ENCODE peak calls at places on chromosomes 12 and 14, in five cellular contexts. One of them, this sample, is unnamed.
A peak's percentile ranks its signal among the peaks of the same experiment; 100 is the strongest.

GRCh38 chr12:29225834-29226233 is 76.8 kb downstream of the FAR2 start:
- DNase-seq in lower leg skin: no peak
- DNase-seq in Peyer's patch: no peak
- DNase-seq in HCT116: no peak
- DNase-seq in HepG2: no peak
- DNase-seq in this sample: no peak

GRCh38 chr12:119459481-119459880 is 125.0 kb downstream of the CCDC60 start:
- DNase-seq in lower leg skin: no peak
- DNase-seq in Peyer's patch: no peak
- DNase-seq in HCT116: no peak
- DNase-seq in HepG2: no peak
- DNase-seq in this sample: no peak

GRCh38 chr14:90382491-90383125 is 14.2 kb upstream of the CALM1 start:
- DNase-seq in lower leg skin: peak; percentile 94
- DNase-seq in Peyer's patch: peak; percentile 83
- DNase-seq in HCT116: peak; percentile 42
- DNase-seq in HepG2: peak; percentile 52
- DNase-seq in this sample: peak; percentile 78

GRCh38 chr12:23684121-23684520 is 265.3 kb downstream of the SOX5 start:
- DNase-seq in lower leg skin: no peak
- DNase-seq in Peyer's patch: no peak
- DNase-seq in HCT116: no peak
- DNase-seq in HepG2: no peak
- DNase-seq in this sample: no peak

GRCh38 chr12:34396006-34396860 is 373.9 kb downstream of the ALG10 start:
- DNase-seq in lower leg skin: peak; percentile 72
- DNase-seq in Peyer's patch: peak; percentile 22
- DNase-seq in HCT116: no peak
- DNase-seq in HepG2: no peak
- DNase-seq in this sample: no peak

GRCh38 chr12:116528067-116528466 is 31.1 kb upstream of the MAP1LC3B2 start:
- DNase-seq in lower leg skin: peak; percentile 46
- DNase-seq in Peyer's patch: no peak
- DNase-seq in HCT116: peak; percentile 98
- DNase-seq in HepG2: no peak
- DNase-seq in this sample: no peak

GRCh38 chr14:102957222-102957621 is 34.8 kb downstream of the AMN start:
- DNase-seq in lower leg skin: no peak
- DNase-seq in Peyer's patch: no peak
- DNase-seq in HCT116: no peak
- DNase-seq in HepG2: no peak
- DNase-seq in this sample: no peak

GRCh38 chr12:51822956-51823355 is 25.6 kb downstream of the FIGNL2 start:
- DNase-seq in lower leg skin: no peak
- DNase-seq in Peyer's patch: no peak
- DNase-seq in HCT116: no peak
- DNase-seq in HepG2: no peak
- DNase-seq in this sample: no peak

GRCh38 chr14:64113279-64113678 is 180.9 kb downstream of the ESR2 start:
- DNase-seq in lower leg skin: no peak
- DNase-seq in Peyer's patch: peak; percentile 78
- DNase-seq in HCT116: no peak
- DNase-seq in HepG2: no peak
- DNase-seq in this sample: no peak

GRCh38 chr12:16389594-16389993 is 42.1 kb downstream of the MGST1 start:
- DNase-seq in lower leg skin: no peak
- DNase-seq in Peyer's patch: no peak
- DNase-seq in HCT116: no peak
- DNase-seq in HepG2: no peak
- DNase-seq in this sample: no peak

GRCh38 chr12:131941116-131941986 is 8.4 kb upstream of the EP400 start:
- DNase-seq in lower leg skin: peak; percentile 80
- DNase-seq in Peyer's patch: peak; percentile 36
- DNase-seq in HCT116: no peak
- DNase-seq in HepG2: no peak
- DNase-seq in this sample: no peak
- TF ChIP-seq POLR2A in lower leg skin: no peak
- TF ChIP-seq POLR2A in Peyer's patch: no peak
- TF ChIP-seq POLR2A in HCT116: no peak
- TF ChIP-seq POLR2A in HepG2: no peak
- TF ChIP-seq POLR2A in this sample: no peak

GRCh38 chr14:23154876-23155587 is 28.4 kb downstream of the SLC7A8 start:
- DNase-seq in lower leg skin: peak; percentile 95
- DNase-seq in Peyer's patch: peak; percentile 72
- DNase-seq in HCT116: no peak
- DNase-seq in HepG2: no peak
- DNase-seq in this sample: no peak
- TF ChIP-seq POLR2A in lower leg skin: no peak
- TF ChIP-seq POLR2A in Peyer's patch: no peak
- TF ChIP-seq POLR2A in HCT116: no peak
- TF ChIP-seq POLR2A in HepG2: no peak
- TF ChIP-seq POLR2A in this sample: no peak

GRCh38 chr14:54440870-54441868 is at the start of gene CNIH1:
- DNase-seq in lower leg skin: peak; percentile 98
- DNase-seq in Peyer's patch: peak; percentile 96
- DNase-seq in HCT116: peak; percentile 73
- DNase-seq in HepG2: peak; percentile 84
- DNase-seq in this sample: peak; percentile 93
- TF ChIP-seq POLR2A in lower leg skin: no peak
- TF ChIP-seq POLR2A in Peyer's patch: peak; percentile 43
- TF ChIP-seq POLR2A in HCT116: peak; percentile 77
- TF ChIP-seq POLR2A in HepG2: peak; percentile 86
- TF ChIP-seq POLR2A in this sample: peak; percentile 82

GRCh38 chr12:47852096-47852571 is 32.4 kb upstream of the HDAC7 start:
- DNase-seq in lower leg skin: no peak
- DNase-seq in Peyer's patch: no peak
- DNase-seq in HCT116: no peak
- DNase-seq in HepG2: peak; percentile 72
- DNase-seq in this sample: no peak
- TF ChIP-seq POLR2A in lower leg skin: no peak
- TF ChIP-seq POLR2A in Peyer's patch: no peak
- TF ChIP-seq POLR2A in HCT116: no peak
- TF ChIP-seq POLR2A in HepG2: peak; percentile 31
- TF ChIP-seq POLR2A in this sample: no peak

DNA sequence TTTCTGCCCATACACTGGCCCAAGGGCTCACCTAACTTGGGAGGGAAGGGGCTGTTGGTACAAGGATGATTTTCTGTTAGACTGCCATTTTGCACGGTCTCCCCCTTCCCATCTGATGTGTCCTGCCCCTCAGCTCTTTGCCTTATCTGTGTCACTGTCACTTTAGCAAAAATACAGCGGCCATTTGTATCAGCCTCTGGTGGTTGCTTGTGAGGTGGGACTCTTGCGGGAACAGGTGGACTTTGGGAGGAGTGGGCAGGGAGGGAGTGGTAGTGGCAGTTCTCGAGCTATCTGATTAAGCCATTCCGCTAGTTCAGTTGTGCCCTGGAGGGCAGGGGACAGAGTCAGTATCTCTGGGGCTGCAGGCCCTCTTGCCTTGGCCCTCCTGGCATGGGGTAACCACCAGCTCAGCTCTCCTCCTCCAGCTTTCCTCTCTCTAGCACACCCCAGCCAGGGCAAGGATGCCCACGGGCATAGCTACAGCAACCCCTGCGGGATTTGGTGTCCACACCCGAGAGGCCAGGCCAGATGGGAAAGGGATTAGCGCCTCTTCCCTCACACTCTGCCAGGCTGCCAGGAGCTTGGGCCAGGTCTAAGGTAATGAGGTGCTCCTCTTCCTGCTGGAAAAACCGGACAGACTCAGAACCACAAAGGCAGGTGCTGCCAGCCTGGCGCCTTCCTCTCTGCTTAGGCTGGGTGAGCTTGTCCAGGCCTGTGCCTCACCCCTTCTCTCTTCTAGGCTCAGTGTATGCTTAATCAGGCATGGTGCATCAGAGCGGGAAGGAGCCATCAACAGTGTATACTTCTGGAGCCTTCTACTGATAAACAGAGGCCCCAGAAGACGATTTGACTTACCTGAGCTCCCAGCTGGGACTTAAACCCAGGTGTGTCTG is 8.7 kb downstream of the SLC48A1 start:
- DNase-seq in lower leg skin: no peak
- DNase-seq in Peyer's patch: no peak
- DNase-seq in HCT116: no peak
- DNase-seq in HepG2: no peak
- DNase-seq in this sample: no peak
- TF ChIP-seq POLR2A in lower leg skin: no peak
- TF ChIP-seq POLR2A in Peyer's patch: no peak
- TF ChIP-seq POLR2A in HCT116: no peak
- TF ChIP-seq POLR2A in HepG2: no peak
- TF ChIP-seq POLR2A in this sample: no peak

DNA sequence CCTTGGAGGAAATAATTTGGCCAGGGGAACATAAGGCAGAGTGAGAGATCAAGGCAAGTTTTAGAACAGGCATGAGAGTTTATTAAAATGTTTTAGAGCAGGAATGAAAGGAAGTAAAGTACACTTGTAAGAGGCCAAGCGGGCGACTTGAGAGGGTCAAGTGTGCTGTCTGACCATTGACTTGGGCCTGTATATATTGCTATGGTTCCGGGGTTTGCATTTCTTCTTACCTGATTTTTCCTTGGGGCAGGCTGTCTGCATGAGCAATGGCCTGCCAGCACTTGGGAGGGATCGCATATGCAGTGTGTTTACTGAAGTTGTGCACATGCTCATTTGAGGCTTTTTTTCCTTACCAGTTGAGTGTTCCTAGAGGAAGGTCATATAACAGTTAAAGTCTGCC is 214.8 kb downstream of the FUT8 start:
- DNase-seq in lower leg skin: no peak
- DNase-seq in Peyer's patch: no peak
- DNase-seq in HCT116: no peak
- DNase-seq in HepG2: no peak
- DNase-seq in this sample: no peak
- TF ChIP-seq POLR2A in lower leg skin: no peak
- TF ChIP-seq POLR2A in Peyer's patch: no peak
- TF ChIP-seq POLR2A in HCT116: no peak
- TF ChIP-seq POLR2A in HepG2: no peak
- TF ChIP-seq POLR2A in this sample: no peak

GRCh38 chr12:6771091-6771495 is 1.2 kb upstream of the LAG3 start:
- DNase-seq in lower leg skin: no peak
- DNase-seq in Peyer's patch: no peak
- DNase-seq in HCT116: no peak
- DNase-seq in HepG2: no peak
- DNase-seq in this sample: no peak

GRCh38 chr12:6772729-6773661 is 675 bp downstream of the LAG3 start:
- DNase-seq in lower leg skin: no peak
- DNase-seq in Peyer's patch: no peak
- DNase-seq in HCT116: no peak
- DNase-seq in HepG2: no peak
- DNase-seq in this sample: no peak

GRCh38 chr12:6772331-6772695 is at the start of gene LAG3:
- DNase-seq in lower leg skin: no peak
- DNase-seq in Peyer's patch: no peak
- DNase-seq in HCT116: no peak
- DNase-seq in HepG2: no peak
- DNase-seq in this sample: no peak

GRCh38 chr12:6770600-6770999 is 1.7 kb upstream of the LAG3 start:
- DNase-seq in lower leg skin: no peak
- DNase-seq in Peyer's patch: no peak
- DNase-seq in HCT116: no peak
- DNase-seq in HepG2: no peak
- DNase-seq in this sample: no peak

DNA sequence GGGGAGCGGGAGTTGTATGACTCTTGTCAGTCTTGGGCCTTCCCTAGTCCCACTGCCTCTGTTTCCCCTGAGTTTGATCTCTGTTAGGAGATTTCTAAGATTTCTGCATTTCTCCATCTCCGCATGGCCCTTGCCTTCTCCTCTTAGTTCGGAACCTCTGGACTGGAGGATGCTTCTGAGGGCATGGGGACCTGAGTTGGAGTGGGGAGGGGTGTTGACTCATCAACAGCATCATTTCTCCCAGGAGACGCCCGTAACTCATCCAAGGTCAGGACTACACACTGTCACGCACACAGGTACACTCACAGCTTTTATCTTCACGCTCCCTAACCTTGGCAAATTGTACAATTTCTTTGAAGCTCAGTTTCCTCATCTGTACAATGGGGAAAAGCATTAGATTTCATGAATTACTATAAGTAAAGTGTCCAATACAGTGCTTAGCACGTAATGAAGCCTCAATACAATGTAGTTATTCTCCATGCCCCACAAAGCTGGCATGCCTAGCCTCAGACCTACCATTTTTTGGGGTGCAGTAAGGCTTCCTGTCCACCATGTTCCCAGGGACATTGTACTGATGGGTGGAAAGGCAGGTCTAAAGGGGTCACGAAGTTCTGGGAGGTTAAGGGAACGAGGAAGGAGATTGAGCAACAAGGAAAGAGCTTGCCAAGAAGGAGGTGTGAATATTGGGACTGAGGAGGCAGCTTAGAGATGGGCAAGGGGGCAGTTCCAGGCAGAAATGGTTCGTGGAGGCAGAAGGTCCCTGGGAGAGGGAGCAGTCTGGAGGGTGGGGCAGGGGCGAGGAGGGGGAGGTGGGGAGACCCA is 600 bp upstream of the LAG3 start:
- DNase-seq in lower leg skin: no peak
- DNase-seq in Peyer's patch: no peak
- DNase-seq in HCT116: no peak
- DNase-seq in HepG2: no peak
- DNase-seq in this sample: no peak
- TF ChIP-seq POLR2A in lower leg skin: no peak
- TF ChIP-seq POLR2A in Peyer's patch: no peak
- TF ChIP-seq POLR2A in HCT116: no peak
- TF ChIP-seq POLR2A in HepG2: no peak
- TF ChIP-seq POLR2A in this sample: no peak

GRCh38 chr12:77940011-77940423 is 109.3 kb downstream of the NAV3 start:
- DNase-seq in lower leg skin: no peak
- DNase-seq in Peyer's patch: no peak
- DNase-seq in HCT116: peak; percentile 85
- DNase-seq in HepG2: no peak
- DNase-seq in this sample: peak; percentile 1
- TF ChIP-seq POLR2A in lower leg skin: no peak
- TF ChIP-seq POLR2A in Peyer's patch: no peak
- TF ChIP-seq POLR2A in HCT116: no peak
- TF ChIP-seq POLR2A in HepG2: no peak
- TF ChIP-seq POLR2A in this sample: no peak

GRCh38 chr12:124327362-124328043 is 32.6 kb downstream of the RFLNA start:
- DNase-seq in lower leg skin: no peak
- DNase-seq in Peyer's patch: no peak
- DNase-seq in HCT116: no peak
- DNase-seq in HepG2: no peak
- DNase-seq in this sample: no peak
- TF ChIP-seq POLR2A in lower leg skin: no peak
- TF ChIP-seq POLR2A in Peyer's patch: no peak
- TF ChIP-seq POLR2A in HCT116: no peak
- TF ChIP-seq POLR2A in HepG2: no peak
- TF ChIP-seq POLR2A in this sample: no peak

GRCh38 chr12:57088442-57089258 is at the start of gene NAB2:
- DNase-seq in lower leg skin: peak; percentile 99
- DNase-seq in Peyer's patch: peak; percentile 98
- DNase-seq in HCT116: peak; percentile 85
- DNase-seq in HepG2: peak; percentile 95
- DNase-seq in this sample: peak; percentile 93
- TF ChIP-seq POLR2A in lower leg skin: peak; percentile 50
- TF ChIP-seq POLR2A in Peyer's patch: peak; percentile 67
- TF ChIP-seq POLR2A in HCT116: peak; percentile 20
- TF ChIP-seq POLR2A in HepG2: peak; percentile 89
- TF ChIP-seq POLR2A in this sample: peak; percentile 69